ENCODE peak calls at places on chromosomes 11 and 22, in five cellular contexts. H is activated CD4-positive, alpha-beta memory T cell treated with anti-CD3 and anti-CD28 coated beads, Interleukin-2, amount 10 ng/mL, durations not matched to agents 7 days and 5 days; K is NCI-H1092 treated with DMSO at 0.1 percent for 48 hours; G is AG04450; A is DMS153. E is an unnamed sample.

GRCh38 chr11:116454020-116454645 is 318.7 kb downstream of the BUD13 start:
- DNase-seq in H (peak; percentile 31), K (peak; percentile 73), G (no peak), A (peak; percentile 4), E (no peak)

GRCh38 chr11:128709402-128709801 is 15.5 kb downstream of the FLI1 start:
- DNase-seq in H (no peak), K (no peak), G (peak; percentile 84), A (no peak), E (peak; percentile 88)

GRCh38 chr22:17167486-17167885 is 8.4 kb upstream of the HDHD5 start:
- DNase-seq in H (no peak), K (no peak), G (no peak), A (no peak), E (no peak)

GRCh38 chr11:11621881-11622706 is at the start of gene GALNT18:
- DNase-seq in H (peak; percentile 78), K (peak; percentile 95), G (peak; percentile 80), A (peak; percentile 87), E (peak; percentile 36)

GRCh38 chr11:92662580-92662979 is 306.9 kb upstream of the MTNR1B start:
- DNase-seq in H (no peak), K (no peak), G (no peak), A (no peak), E (no peak)

GRCh38 chr11:69689484-69690319 is 14.1 kb downstream of the FGF19 start:
- DNase-seq in H (no peak), K (no peak), G (no peak), A (no peak), E (no peak)

GRCh38 chr11:128518493-128519207 is 68.7 kb downstream of the ETS1 start:
- DNase-seq in H (no peak), K (peak; percentile 36), G (no peak), A (no peak), E (no peak)

GRCh38 chr11:65859812-65860277 is 388 bp upstream of the MUS81 start:
- DNase-seq in H (no peak), K (peak; percentile 86), G (no peak), A (no peak), E (no peak)

GRCh38 chr11:20360650-20361049 is 2.9 kb upstream of the HTATIP2 start:
- DNase-seq in H (peak; percentile 25), K (no peak), G (no peak), A (peak; percentile 21), E (no peak)

GRCh38 chr11:35815556-35816315 is 128.1 kb upstream of the LDLRAD3 start:
- DNase-seq in H (no peak), K (no peak), G (no peak), A (no peak), E (no peak)

E was measured in AG04449.